ENCODE peak calls at places on chromosome 17, in eight cellular contexts. One of them, this sample, is unnamed.

GRCh38 chr17:79696159-79696982 is 34.4 kb upstream of the ENPP7 start:
- DNase-seq in fibroblast of lung: no peak
- DNase-seq in retinal pigment epithelial cell: no peak
- DNase-seq in stimulated activated CD4-positive, alpha-beta T cell treated with anti-CD3 and anti-CD28 coated beads, Interleukin-1b, Interleukin-23, amount 100 ng/mL, for 1 hour: no peak
- DNase-seq in AML-193: no peak
- DNase-seq in effector memory CD8-positive, alpha-beta T cell: no peak
- DNase-seq in activated CD4-positive, CD25-positive, alpha-beta regulatory T cell: no peak
- DNase-seq in mucosa of gallbladder: no peak
- DNase-seq in this sample: no peak

GRCh38 chr17:80386341-80386740 is 28.6 kb upstream of the ENDOV start:
- DNase-seq in fibroblast of lung: no peak
- DNase-seq in retinal pigment epithelial cell: no peak
- DNase-seq in stimulated activated CD4-positive, alpha-beta T cell treated with anti-CD3 and anti-CD28 coated beads, Interleukin-1b, Interleukin-23, amount 100 ng/mL, for 1 hour: no peak
- DNase-seq in AML-193: no peak
- DNase-seq in effector memory CD8-positive, alpha-beta T cell: no peak
- DNase-seq in activated CD4-positive, CD25-positive, alpha-beta regulatory T cell: no peak
- DNase-seq in mucosa of gallbladder: no peak
- DNase-seq in this sample: no peak

GRCh38 chr17:40290629-40291296 is 3.1 kb downstream of the CDC6 start:
- DNase-seq in fibroblast of lung: peak
- DNase-seq in retinal pigment epithelial cell: no peak
- DNase-seq in stimulated activated CD4-positive, alpha-beta T cell treated with anti-CD3 and anti-CD28 coated beads, Interleukin-1b, Interleukin-23, amount 100 ng/mL, for 1 hour: no peak
- DNase-seq in AML-193: peak
- DNase-seq in effector memory CD8-positive, alpha-beta T cell: no peak
- DNase-seq in activated CD4-positive, CD25-positive, alpha-beta regulatory T cell: no peak
- DNase-seq in mucosa of gallbladder: peak
- DNase-seq in this sample: peak

GRCh38 chr17:17118399-17118798 is 76.1 kb downstream of the MPRIP start:
- DNase-seq in fibroblast of lung: no peak
- DNase-seq in retinal pigment epithelial cell: no peak
- DNase-seq in stimulated activated CD4-positive, alpha-beta T cell treated with anti-CD3 and anti-CD28 coated beads, Interleukin-1b, Interleukin-23, amount 100 ng/mL, for 1 hour: no peak
- DNase-seq in AML-193: no peak
- DNase-seq in effector memory CD8-positive, alpha-beta T cell: no peak
- DNase-seq in activated CD4-positive, CD25-positive, alpha-beta regulatory T cell: no peak
- DNase-seq in mucosa of gallbladder: no peak
- DNase-seq in this sample: no peak

GRCh38 chr17:35244345-35245195 is 1.7 kb downstream of the SLFN5 start:
- DNase-seq in fibroblast of lung: peak
- DNase-seq in retinal pigment epithelial cell: no peak
- DNase-seq in stimulated activated CD4-positive, alpha-beta T cell treated with anti-CD3 and anti-CD28 coated beads, Interleukin-1b, Interleukin-23, amount 100 ng/mL, for 1 hour: peak
- DNase-seq in AML-193: no peak
- DNase-seq in effector memory CD8-positive, alpha-beta T cell: peak
- DNase-seq in activated CD4-positive, CD25-positive, alpha-beta regulatory T cell: peak
- DNase-seq in mucosa of gallbladder: peak
- DNase-seq in this sample: peak

GRCh38 chr17:50845260-50846147 is 10.1 kb downstream of the WFIKKN2 start:
- DNase-seq in fibroblast of lung: no peak
- DNase-seq in retinal pigment epithelial cell: no peak
- DNase-seq in stimulated activated CD4-positive, alpha-beta T cell treated with anti-CD3 and anti-CD28 coated beads, Interleukin-1b, Interleukin-23, amount 100 ng/mL, for 1 hour: no peak
- DNase-seq in AML-193: no peak
- DNase-seq in effector memory CD8-positive, alpha-beta T cell: no peak
- DNase-seq in activated CD4-positive, CD25-positive, alpha-beta regulatory T cell: no peak
- DNase-seq in mucosa of gallbladder: no peak
- DNase-seq in this sample: no peak

GRCh38 chr17:79621151-79621940 is 10.5 kb upstream of the RBFOX3 start:
- DNase-seq in fibroblast of lung: no peak
- DNase-seq in retinal pigment epithelial cell: no peak
- DNase-seq in stimulated activated CD4-positive, alpha-beta T cell treated with anti-CD3 and anti-CD28 coated beads, Interleukin-1b, Interleukin-23, amount 100 ng/mL, for 1 hour: no peak
- DNase-seq in AML-193: no peak
- DNase-seq in effector memory CD8-positive, alpha-beta T cell: no peak
- DNase-seq in activated CD4-positive, CD25-positive, alpha-beta regulatory T cell: no peak
- DNase-seq in mucosa of gallbladder: no peak
- DNase-seq in this sample: no peak

GRCh38 chr17:56908061-56908542 is 5.7 kb downstream of the TRIM25 start:
- DNase-seq in fibroblast of lung: no peak
- DNase-seq in retinal pigment epithelial cell: no peak
- DNase-seq in stimulated activated CD4-positive, alpha-beta T cell treated with anti-CD3 and anti-CD28 coated beads, Interleukin-1b, Interleukin-23, amount 100 ng/mL, for 1 hour: no peak
- DNase-seq in AML-193: peak
- DNase-seq in effector memory CD8-positive, alpha-beta T cell: peak
- DNase-seq in activated CD4-positive, CD25-positive, alpha-beta regulatory T cell: no peak
- DNase-seq in mucosa of gallbladder: no peak
- DNase-seq in this sample: no peak

GRCh38 chr17:40520991-40521453 is 19.6 kb upstream of the TNS4 start:
- DNase-seq in fibroblast of lung: no peak
- DNase-seq in retinal pigment epithelial cell: no peak
- DNase-seq in stimulated activated CD4-positive, alpha-beta T cell treated with anti-CD3 and anti-CD28 coated beads, Interleukin-1b, Interleukin-23, amount 100 ng/mL, for 1 hour: no peak
- DNase-seq in AML-193: no peak
- DNase-seq in effector memory CD8-positive, alpha-beta T cell: no peak
- DNase-seq in activated CD4-positive, CD25-positive, alpha-beta regulatory T cell: no peak
- DNase-seq in mucosa of gallbladder: no peak
- DNase-seq in this sample: no peak

GRCh38 chr17:16886655-16887322 is 85.1 kb downstream of the TNFRSF13B start:
- DNase-seq in fibroblast of lung: no peak
- DNase-seq in retinal pigment epithelial cell: no peak
- DNase-seq in stimulated activated CD4-positive, alpha-beta T cell treated with anti-CD3 and anti-CD28 coated beads, Interleukin-1b, Interleukin-23, amount 100 ng/mL, for 1 hour: no peak
- DNase-seq in AML-193: no peak
- DNase-seq in effector memory CD8-positive, alpha-beta T cell: no peak
- DNase-seq in activated CD4-positive, CD25-positive, alpha-beta regulatory T cell: no peak
- DNase-seq in mucosa of gallbladder: no peak
- DNase-seq in this sample: no peak

GRCh38 chr17:8800656-8801055 is 1.5 kb upstream of the MFSD6L start:
- DNase-seq in fibroblast of lung: no peak
- DNase-seq in retinal pigment epithelial cell: no peak
- DNase-seq in stimulated activated CD4-positive, alpha-beta T cell treated with anti-CD3 and anti-CD28 coated beads, Interleukin-1b, Interleukin-23, amount 100 ng/mL, for 1 hour: no peak
- DNase-seq in AML-193: no peak
- DNase-seq in effector memory CD8-positive, alpha-beta T cell: no peak
- DNase-seq in activated CD4-positive, CD25-positive, alpha-beta regulatory T cell: no peak
- DNase-seq in mucosa of gallbladder: no peak
- DNase-seq in this sample: no peak

GRCh38 chr17:62628845-62629555 is 1.5 kb downstream of the MRC2 start:
- DNase-seq in fibroblast of lung: peak
- DNase-seq in retinal pigment epithelial cell: no peak
- DNase-seq in stimulated activated CD4-positive, alpha-beta T cell treated with anti-CD3 and anti-CD28 coated beads, Interleukin-1b, Interleukin-23, amount 100 ng/mL, for 1 hour: no peak
- DNase-seq in AML-193: no peak
- DNase-seq in effector memory CD8-positive, alpha-beta T cell: no peak
- DNase-seq in activated CD4-positive, CD25-positive, alpha-beta regulatory T cell: no peak
- DNase-seq in mucosa of gallbladder: no peak
- DNase-seq in this sample: no peak

GRCh38 chr17:40060887-40061480 is 1.8 kb upstream of the THRA start:
- DNase-seq in fibroblast of lung: no peak
- DNase-seq in retinal pigment epithelial cell: no peak
- DNase-seq in stimulated activated CD4-positive, alpha-beta T cell treated with anti-CD3 and anti-CD28 coated beads, Interleukin-1b, Interleukin-23, amount 100 ng/mL, for 1 hour: no peak
- DNase-seq in AML-193: no peak
- DNase-seq in effector memory CD8-positive, alpha-beta T cell: no peak
- DNase-seq in activated CD4-positive, CD25-positive, alpha-beta regulatory T cell: no peak
- DNase-seq in mucosa of gallbladder: no peak
- DNase-seq in this sample: no peak